ENCODE peak calls at places on chromosome X, in six cellular contexts. X is bronchial epithelial cell, N is heart left ventricle, O is AG10803, U is lower leg skin, H is GM12865. V is an unnamed sample.

GRCh38 chrX:97363843-97364242 is 480.1 kb downstream of the RPA4 start:
- DNase-seq in X (no peak), N (no peak), O (no peak), U (no peak), H (no peak), V (no peak)

GRCh38 chrX:121259170-121259569 is 211.8 kb downstream of the GLUD2 start:
- DNase-seq in X (no peak), N (no peak), O (no peak), U (no peak), H (no peak), V (no peak)

GRCh38 chrX:142043196-142043595 is 139.5 kb downstream of the MAGEC1 start:
- DNase-seq in X (no peak), N (no peak), O (no peak), U (no peak), H (no peak), V (no peak)

GRCh38 chrX:41960142-41960541 is 36.8 kb upstream of the CASK start:
- DNase-seq in X (peak; percentile 35), N (no peak), O (no peak), U (no peak), H (no peak), V (no peak)

GRCh38 chrX:69412661-69413060 is 91.5 kb upstream of the NALF2 start:
- DNase-seq in X (no peak), N (no peak), O (no peak), U (no peak), H (no peak), V (no peak)

GRCh38 chrX:48945517-48946348 is 11.7 kb downstream of the OTUD5 start:
- DNase-seq in X (peak; percentile 8), N (peak; percentile 63), O (peak; percentile 42), U (no peak), H (peak; percentile 64), V (no peak)

GRCh38 chrX:3231766-3232165 is 114.7 kb downstream of the MXRA5 start:
- DNase-seq in X (no peak), N (no peak), O (peak; percentile 67), U (no peak), H (no peak), V (no peak)

GRCh38 chrX:8138252-8138651 is 32.8 kb downstream of the VCX2 start:
- DNase-seq in X (no peak), N (no peak), O (no peak), U (no peak), H (no peak), V (no peak)

GRCh38 chrX:39935414-39936064 is 162.2 kb downstream of the BCOR start:
- DNase-seq in X (peak; percentile 16), N (no peak), O (no peak), U (no peak), H (no peak), V (no peak)

GRCh38 chrX:137432609-137433008 is 133.3 kb upstream of the ZIC3 start:
- DNase-seq in X (peak; percentile 0), N (no peak), O (no peak), U (no peak), H (peak; percentile 39), V (no peak)

GRCh38 chrX:40064055-40064597 is 33.6 kb downstream of the BCOR start:
- DNase-seq in X (no peak), N (no peak), O (no peak), U (no peak), H (no peak), V (no peak)

GRCh38 chrX:37834937-37835336 is 12.4 kb downstream of the DYNLT3 start:
- DNase-seq in X (peak; percentile 6), N (no peak), O (no peak), U (no peak), H (no peak), V (no peak)

GRCh38 chrX:21394792-21395191 is 20.6 kb downstream of the CNKSR2 start:
- DNase-seq in X (no peak), N (no peak), O (no peak), U (no peak), H (no peak), V (no peak)

GRCh38 chrX:130079824-130080406 is 30.4 kb downstream of the ELF4 start:
- DNase-seq in X (peak; percentile 55), N (no peak), O (peak; percentile 89), U (peak; percentile 53), H (peak; percentile 72), V (no peak)

GRCh38 chrX:10744011-10744410 is 123.6 kb upstream of the MID1 start:
- DNase-seq in X (peak; percentile 17), N (no peak), O (no peak), U (no peak), H (no peak), V (no peak)

GRCh38 chrX:64188901-64189300 is 16.6 kb downstream of the AMER1 start:
- DNase-seq in X (no peak), N (no peak), O (no peak), U (no peak), H (no peak), V (no peak)

GRCh38 chrX:130084651-130085237 is 25.6 kb downstream of the ELF4 start:
- DNase-seq in X (no peak), N (no peak), O (no peak), U (no peak), H (peak; percentile 90), V (no peak)

GRCh38 chrX:44872319-44872816 is 620 bp upstream of the KDM6A start:
- DNase-seq in X (no peak), N (peak; percentile 65), O (no peak), U (peak; percentile 16), H (no peak), V (peak; percentile 42)

DNA sequence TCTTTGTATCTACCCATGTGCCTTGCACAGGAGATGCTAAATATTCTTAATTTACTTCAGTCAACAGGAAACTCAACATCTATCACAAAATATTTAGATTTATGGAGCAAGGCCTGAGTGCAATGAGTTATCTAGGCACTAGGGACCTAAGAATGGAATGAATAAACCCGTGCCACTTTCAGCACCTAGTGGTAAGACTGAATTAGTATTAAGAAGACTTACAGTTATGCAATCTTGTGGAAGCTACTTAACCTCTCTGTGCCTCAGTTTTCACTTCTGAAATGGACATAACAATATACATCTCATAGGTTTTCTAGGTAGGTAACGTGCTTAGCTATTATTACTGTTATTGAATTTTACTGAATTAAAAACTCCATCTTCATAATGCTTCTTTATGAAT is 144.6 kb upstream of the MAP3K15 start:
- DNase-seq in X (no peak), N (no peak), O (no peak), U (no peak), H (no peak), V (no peak)
- TF ChIP-seq CTCF in X (no peak), N (no peak), O (peak; percentile 6), U (no peak), H (no peak), V (no peak)

DNA sequence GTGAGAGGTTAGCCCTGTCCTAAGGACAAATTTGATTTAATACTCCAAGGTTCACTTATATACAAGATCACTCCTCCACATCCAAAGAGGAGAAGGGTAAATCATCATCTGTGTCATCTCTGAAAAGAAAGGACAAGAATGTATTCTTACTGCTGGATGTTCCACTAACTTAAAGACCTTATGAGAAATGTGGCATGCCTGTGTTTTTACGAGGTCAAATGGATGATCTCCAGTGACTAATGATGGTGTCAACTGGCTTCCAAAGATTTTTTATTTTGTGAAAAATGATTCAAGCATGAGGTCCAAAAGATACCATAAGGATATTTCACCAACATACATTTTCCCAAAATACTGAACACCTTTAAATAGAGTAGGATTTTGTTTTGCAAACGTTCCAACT is 143.4 kb downstream of the PTCHD1 start:
- DNase-seq in X (peak; percentile 0), N (no peak), O (no peak), U (no peak), H (no peak), V (no peak)
- TF ChIP-seq CTCF in X (no peak), N (no peak), O (no peak), U (no peak), H (no peak), V (no peak)

GRCh38 chrX:56763556-56764152 is 34.6 kb downstream of the NBDY start:
- DNase-seq in X (no peak), N (no peak), O (no peak), U (no peak), H (peak; percentile 72), V (no peak)
- TF ChIP-seq CTCF in X (no peak), N (no peak), O (no peak), U (no peak), H (peak; percentile 7), V (no peak)

GRCh38 chrX:132740316-132741123 is 217.9 kb downstream of the HS6ST2 start:
- DNase-seq in X (no peak), N (no peak), O (no peak), U (no peak), H (no peak), V (no peak)
- TF ChIP-seq CTCF in X (peak; percentile 55), N (peak; percentile 56), O (peak; percentile 54), U (no peak), H (peak; percentile 37), V (peak; percentile 89)

DNA sequence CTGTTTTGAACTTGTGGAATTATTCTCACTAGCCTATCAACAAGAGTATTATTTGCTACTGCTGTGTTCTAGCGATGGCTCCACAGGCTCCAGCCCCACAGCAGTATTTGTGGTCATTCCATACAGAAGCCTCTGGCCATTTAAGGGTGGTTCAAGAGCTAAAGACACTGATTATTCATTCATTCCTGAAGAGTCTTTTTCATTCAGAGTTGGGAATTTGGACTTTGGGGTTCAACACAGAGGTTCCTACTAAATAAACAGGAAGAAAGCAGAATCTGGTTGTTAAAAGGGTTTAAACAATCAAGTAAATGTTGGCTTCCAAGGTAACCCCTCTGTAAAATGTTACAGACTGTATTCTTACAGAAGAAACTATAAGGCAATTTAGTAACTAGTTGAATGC is 4.3 kb upstream of the MBNL3 start:
- DNase-seq in X (no peak), N (no peak), O (no peak), U (no peak), H (no peak), V (no peak)
- TF ChIP-seq CTCF in X (no peak), N (no peak), O (no peak), U (no peak), H (no peak), V (no peak)